ENCODE peak calls at places on chromosome 2, in six cellular contexts. A is stimulated activated CD4-positive, alpha-beta T cell treated with anti-CD3 and anti-CD28 coated beads, TNF-alpha, amount 100 ng/mL, for 4 hours; N is NCI-H69; U is amniotic stem cell; Z is ureter; D is mesothelial cell of epicardium. J is an unnamed sample.

GRCh38 chr2:48414980-48415764 is 114.8 kb upstream of the STON1 start:
- DNase-seq in U (no peak), Z (no peak), A (no peak), N (peak; percentile 65), D (no peak), J (peak; percentile 76)

GRCh38 chr2:151292124-151292523 is 2.7 kb upstream of the NMI start:
- DNase-seq in A (no peak), D (no peak), Z (no peak), U (no peak), N (no peak), J (peak; percentile 10)

GRCh38 chr2:161085041-161085598 is 75.1 kb upstream of the TANK start:
- DNase-seq in Z (no peak), A (no peak), D (no peak), N (no peak), U (no peak), J (no peak)

GRCh38 chr2:222973237-222973636 is 78.8 kb upstream of the KCNE4 start:
- DNase-seq in A (no peak), Z (no peak), N (no peak), U (no peak), D (no peak), J (no peak)

GRCh38 chr2:234241656-234242445 is 191.3 kb downstream of the SPP2 start:
- DNase-seq in D (no peak), U (peak; percentile 40), N (no peak), Z (no peak), A (no peak), J (no peak)

GRCh38 chr2:17326717-17327116 is 191.5 kb downstream of the RAD51AP2 start:
- DNase-seq in D (no peak), Z (no peak), N (no peak), U (no peak), A (no peak), J (no peak)

GRCh38 chr2:78861546-78861945 is 164.0 kb upstream of the REG3G start:
- DNase-seq in N (peak; percentile 0), D (no peak), U (no peak), Z (no peak), A (no peak), J (no peak)

GRCh38 chr2:29663266-29663665 is 258.1 kb downstream of the ALK start:
- DNase-seq in N (peak; percentile 5), A (no peak), Z (no peak), U (no peak), D (no peak), J (no peak)

GRCh38 chr2:217445726-217446125 is 557.1 kb downstream of the TNS1 start:
- DNase-seq in U (no peak), D (no peak), Z (no peak), A (no peak), N (no peak), J (no peak)

GRCh38 chr2:201151127-201152074 is 31.5 kb upstream of the CASP10 start:
- DNase-seq in N (no peak), D (no peak), U (peak; percentile 54), Z (no peak), A (no peak), J (no peak)

GRCh38 chr2:167874812-167875211 is 372.6 kb downstream of the STK39 start:
- DNase-seq in A (no peak), Z (no peak), N (no peak), U (no peak), D (no peak), J (no peak)

GRCh38 chr2:9247786-9248185 is 41.2 kb downstream of the ASAP2 start:
- DNase-seq in Z (no peak), D (no peak), A (no peak), U (no peak), N (peak; percentile 65), J (peak; percentile 59)

GRCh38 chr2:191637182-191638078 is 40.5 kb upstream of the NABP1 start:
- DNase-seq in D (no peak), A (no peak), N (no peak), Z (no peak), U (no peak), J (peak; percentile 68)